ENCODE peak calls at places on chromosomes 4 and X, in ten cellular contexts. J is vagina; T is naive thymus-derived CD4-positive, alpha-beta T cell; R is adrenal gland; C is GM23338; L is mucosa of descending colon; G is lung; P is RWPE2; U is psoas muscle; Q is small intestine. Y is an unnamed sample. For H3K36me3, the result is how much of the 10 kb centered on the place peaks cover.

GRCh38 chr4:132587626-132588025 is 561.5 kb upstream of the PCDH10 start:
- DNase-seq in J (no peak), P (no peak), U (no peak), R (no peak), C (no peak), L (no peak), T (no peak), G (no peak), Q (no peak), Y (no peak)

GRCh38 chr4:157004279-157005161 is 32.9 kb upstream of the PDGFC start:
- DNase-seq in T (no peak), Q (peak), J (no peak), C (no peak), R (no peak), U (no peak), G (no peak), P (no peak), L (no peak), Y (no peak)

GRCh38 chr4:7045961-7046921 is 3.1 kb downstream of the TADA2B start:
- DNase-seq in R (no peak), T (no peak), L (peak), Q (no peak), G (no peak), P (no peak), U (no peak), C (no peak), J (peak), Y (peak)

GRCh38 chrX:21747523-21747922 is 10.4 kb downstream of the SMPX start:
- DNase-seq in T (no peak), G (no peak), L (peak), J (no peak), Q (peak), C (peak), P (no peak), R (no peak), U (no peak), Y (no peak)

GRCh38 chrX:47247206-47247998 is 14.6 kb downstream of the USP11 start:
- DNase-seq in U (no peak), P (no peak), C (no peak), T (no peak), G (no peak), J (no peak), R (no peak), L (no peak), Q (no peak), Y (no peak)

GRCh38 chrX:70755850-70756249 is 152.7 kb downstream of the TEX11 start:
- DNase-seq in C (peak), G (no peak), P (no peak), T (peak), R (no peak), Q (no peak), U (no peak), L (peak), J (no peak), Y (no peak)

GRCh38 chr4:118783887-118784286 is 52.0 kb downstream of the SEC24D start:
- DNase-seq in U (peak), P (no peak), T (no peak), C (no peak), L (no peak), Q (no peak), R (no peak), G (no peak), J (no peak), Y (no peak)

GRCh38 chr4:55321707-55322264 is 24.3 kb upstream of the SRD5A3 start:
- DNase-seq in C (peak), R (peak), T (peak), U (no peak), L (no peak), P (no peak), G (peak), J (no peak), Q (peak), Y (peak)

GRCh38 chr4:21811576-21811975 is 137.0 kb downstream of the KCNIP4 start:
- DNase-seq in J (no peak), Q (no peak), U (no peak), R (no peak), T (no peak), G (no peak), L (no peak), P (no peak), C (no peak), Y (no peak)

GRCh38 chrX:114800719-114801118 is 216.7 kb downstream of the IL13RA2 start:
- DNase-seq in Q (no peak), C (no peak), P (no peak), R (no peak), U (no peak), L (no peak), J (no peak), G (no peak), T (no peak), Y (no peak)

GRCh38 chr4:107740381-107740780 is 20.3 kb upstream of the PAPSS1 start:
- DNase-seq in G (no peak), P (no peak), J (no peak), Q (peak), R (no peak), C (peak), T (no peak), L (no peak), U (no peak), Y (no peak)

GRCh38 chr4:36273276-36273675 is 8.1 kb upstream of the DTHD1 start:
- DNase-seq in Q (no peak), G (no peak), C (no peak), T (no peak), L (no peak), J (no peak), R (no peak), P (no peak), U (no peak), Y (no peak)

GRCh38 chrX:13955975-13956374 is 73.7 kb downstream of the GEMIN8 start:
- DNase-seq in L (no peak), C (no peak), U (no peak), R (no peak), P (no peak), T (no peak), Q (no peak), G (no peak), J (no peak), Y (no peak)

GRCh38 chr4:139416073-139416673 is 37.7 kb upstream of the RAB33B start:
- DNase-seq in U (no peak), P (no peak), L (no peak), R (no peak), C (peak), T (no peak), G (no peak), J (no peak), Q (peak), Y (no peak)

GRCh38 chr4:63700569-63700968 is 708.7 kb downstream of the TECRL start:
- DNase-seq in T (no peak), P (no peak), G (no peak), Q (no peak), U (peak), L (no peak), J (no peak), C (peak), R (no peak), Y (no peak)

GRCh38 chr4:3466691-3467600 is 3.8 kb downstream of the DOK7 start:
- DNase-seq in R (no peak), J (no peak), P (no peak), Q (no peak), C (no peak), T (no peak), G (no peak), U (peak), L (peak), Y (no peak)

GRCh38 chr4:3465698-3466671 is 2.9 kb downstream of the DOK7 start:
- DNase-seq in P (no peak), U (peak), R (no peak), T (no peak), C (peak), J (no peak), Q (no peak), G (no peak), L (peak), Y (no peak)

GRCh38 chr4:3468804-3469203 is 5.7 kb downstream of the DOK7 start:
- DNase-seq in R (no peak), C (no peak), U (no peak), T (no peak), G (no peak), L (no peak), J (no peak), Q (no peak), P (no peak), Y (no peak)

GRCh38 chr4:3468154-3468553 is 5.0 kb downstream of the DOK7 start:
- DNase-seq in P (no peak), G (no peak), U (peak), R (no peak), C (no peak), L (no peak), J (no peak), Q (no peak), T (no peak), Y (no peak)

GRCh38 chr4:3467601-3468031 is 4.5 kb downstream of the DOK7 start:
- DNase-seq in C (no peak), U (peak), G (no peak), T (no peak), P (no peak), L (no peak), Q (no peak), R (no peak), J (no peak), Y (no peak)
- H3K36me3 ChIP-seq in C (under half), U (under half), G (under half), T (under half), P (under half), L (under half), Q (under half), R (under half), J (under half), Y (under half)

DNA sequence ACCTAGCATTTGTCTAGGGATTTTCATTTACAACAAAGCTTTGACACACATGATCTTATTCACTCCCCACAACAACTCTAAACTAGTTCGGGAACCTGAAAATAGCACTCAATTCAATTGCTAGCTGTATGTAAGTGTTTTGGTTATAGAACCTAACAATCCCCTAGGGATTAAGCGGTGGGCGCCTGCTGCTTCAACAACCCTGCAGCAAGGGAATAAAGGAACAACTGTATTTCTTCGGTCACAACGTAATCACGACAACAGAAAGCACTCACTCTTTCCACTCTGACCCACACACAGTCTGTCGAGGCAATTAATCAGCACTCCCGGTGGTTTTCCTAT is 674 bp upstream of the DIAPH2 start:
- DNase-seq in G (no peak), C (no peak), R (no peak), J (no peak), P (no peak), U (no peak), L (no peak), Q (peak), T (no peak), Y (no peak)
- H3K4me3 ChIP-seq in G (no peak), C (peak), R (peak), J (peak), P (no peak), U (peak), L (no peak), Q (peak), T (peak), Y (peak)

GRCh38 chr4:138178566-138178965 is 63.6 kb downstream of the SLC7A11 start:
- DNase-seq in U (no peak), R (no peak), Q (no peak), L (no peak), P (no peak), G (no peak), J (no peak), T (no peak), C (no peak), Y (no peak)
- H3K36me3 ChIP-seq in U (under half), R (under half), Q (under half), L (under half), P (half or more), G (under half), J (under half), T (under half), C (under half), Y (under half)

GRCh38 chr4:8270912-8271815 is 1.6 kb downstream of the HTRA3 start:
- DNase-seq in R (no peak), U (no peak), J (no peak), P (no peak), C (no peak), T (no peak), Q (no peak), G (no peak), L (no peak), Y (peak)

GRCh38 chr4:8270418-8270771 is 841 bp downstream of the HTRA3 start:
- DNase-seq in U (no peak), R (no peak), P (no peak), Q (no peak), J (no peak), T (no peak), C (no peak), L (no peak), G (no peak), Y (no peak)

GRCh38 chr4:8268901-8269534 is 536 bp upstream of the HTRA3 start:
- DNase-seq in L (no peak), P (no peak), Q (no peak), U (no peak), G (no peak), J (no peak), R (no peak), T (no peak), C (no peak), Y (peak)

GRCh38 chr4:8268211-8268610 is 1.3 kb upstream of the HTRA3 start:
- DNase-seq in G (no peak), C (no peak), L (no peak), Q (no peak), T (no peak), R (no peak), U (no peak), J (no peak), P (no peak), Y (peak)

DNA sequence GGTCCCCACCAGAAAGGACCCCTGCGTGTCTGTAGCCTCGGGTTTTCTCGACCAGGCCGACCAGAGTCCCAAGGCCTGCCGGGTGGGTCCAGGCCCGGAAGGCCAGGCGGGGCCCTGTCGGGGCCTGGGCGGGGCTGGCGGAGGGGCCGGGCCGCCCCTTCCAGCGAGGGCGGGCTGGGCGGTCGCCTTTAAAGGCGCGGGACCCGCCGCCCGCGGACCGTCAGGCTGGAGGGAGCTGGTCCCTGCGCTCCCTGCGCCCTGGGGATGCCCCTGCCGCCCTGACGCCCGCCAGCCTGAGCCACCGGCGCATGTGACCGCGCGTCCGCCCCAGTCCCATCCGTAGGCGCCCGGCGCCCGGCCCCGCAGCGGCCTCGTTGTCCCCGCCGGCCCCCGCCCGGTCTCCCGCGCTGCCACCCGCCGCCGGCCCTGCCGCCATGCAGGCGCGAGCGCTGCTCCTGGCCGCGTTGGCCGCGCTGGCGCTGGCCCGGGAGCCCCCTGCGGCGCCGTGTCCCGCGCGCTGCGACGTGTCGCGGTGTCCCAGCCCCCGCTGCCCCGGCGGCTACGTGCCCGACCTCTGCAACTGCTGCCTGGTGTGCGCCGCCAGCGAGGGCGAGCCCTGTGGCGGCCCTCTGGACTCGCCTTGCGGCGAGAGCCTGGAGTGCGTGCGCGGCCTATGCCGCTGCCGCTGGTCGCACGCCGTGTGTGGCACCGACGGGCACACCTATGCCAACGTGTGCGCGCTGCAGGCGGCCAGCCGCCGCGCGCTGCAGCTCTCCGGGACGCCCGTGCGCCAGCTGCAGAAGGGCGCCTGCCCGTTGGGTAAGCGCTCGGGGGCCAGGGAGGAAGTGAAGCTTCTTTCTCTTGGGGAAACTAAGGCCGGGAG is at the start of gene HTRA3:
- DNase-seq in J (no peak), U (peak), Q (no peak), L (peak), P (no peak), R (no peak), G (no peak), C (peak), T (no peak), Y (peak)
- H3K4me3 ChIP-seq in J (peak), U (peak), Q (peak), L (no peak), P (peak), R (peak), G (peak), C (peak), T (no peak), Y (peak)

GRCh38 chr4:184706453-184706852 is 27.4 kb downstream of the CENPU start:
- DNase-seq in T (no peak), U (no peak), P (no peak), J (no peak), C (no peak), L (no peak), Q (no peak), G (no peak), R (no peak), Y (no peak)
- H3K36me3 ChIP-seq in T (under half), U (under half), P (half or more), J (under half), C (under half), L (under half), Q (under half), G (under half), R (under half), Y (under half)

GRCh38 chr4:70759627-70760026 is 37.9 kb downstream of the RUFY3 start:
- DNase-seq in R (no peak), C (no peak), P (no peak), T (no peak), L (no peak), J (no peak), Q (no peak), G (no peak), U (no peak), Y (no peak)

GRCh38 chr4:70754470-70754869 is 32.7 kb downstream of the RUFY3 start:
- DNase-seq in Q (no peak), P (no peak), G (no peak), T (no peak), C (no peak), R (no peak), L (no peak), J (no peak), U (no peak), Y (no peak)

GRCh38 chr4:70759126-70759525 is 37.4 kb downstream of the RUFY3 start:
- DNase-seq in L (no peak), Q (no peak), R (no peak), C (no peak), P (no peak), G (no peak), U (no peak), J (no peak), T (no peak), Y (no peak)

GRCh38 chr4:70753630-70754029 is 31.9 kb downstream of the RUFY3 start:
- DNase-seq in R (no peak), L (no peak), C (no peak), T (no peak), U (no peak), Q (no peak), J (no peak), P (no peak), G (no peak), Y (no peak)

DNA sequence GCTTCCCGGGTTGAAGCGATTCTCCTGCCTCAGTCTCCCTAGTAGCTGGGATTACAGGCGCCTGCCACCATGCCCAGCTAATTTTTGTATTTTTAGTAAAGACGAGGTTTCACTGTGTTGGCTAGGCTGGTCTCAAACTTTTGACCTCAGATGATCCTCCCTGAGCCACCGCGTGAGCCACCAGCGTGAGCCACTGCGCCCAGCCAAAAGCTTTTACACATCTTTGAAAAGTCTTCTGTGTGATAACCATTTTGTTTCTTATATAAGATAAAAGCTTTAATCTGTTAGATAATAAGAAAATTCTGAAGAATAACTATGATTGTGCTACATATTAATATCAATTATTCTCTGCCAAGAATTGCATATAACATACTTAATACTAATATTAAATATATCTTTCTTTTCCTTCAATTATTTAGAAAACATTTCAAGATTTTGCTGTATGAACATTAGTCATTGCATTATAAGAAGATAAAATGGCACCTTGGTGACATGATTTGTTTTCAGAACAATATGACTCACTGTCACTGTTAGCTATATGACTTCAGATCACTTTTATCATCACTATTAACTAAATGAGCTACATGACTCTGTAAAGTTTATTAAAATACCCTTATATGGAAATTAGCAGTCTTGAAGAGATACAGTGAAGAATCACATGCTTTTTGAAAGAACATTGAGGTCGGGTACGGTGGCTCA is 33.4 kb downstream of the RUFY3 start:
- DNase-seq in G (no peak), C (no peak), Q (no peak), J (no peak), P (no peak), L (no peak), T (no peak), R (no peak), U (no peak), Y (no peak)
- H3K4me3 ChIP-seq in G (no peak), C (no peak), Q (no peak), J (no peak), P (no peak), L (no peak), T (no peak), R (peak), U (no peak), Y (no peak)